ENCODE peak calls at places on chromosome 14, in seven cellular contexts. One of them, this sample, is unnamed.

GRCh38 chr14:69763761-69764510 is 3.0 kb upstream of the SRSF5 start:
- DNase-seq in adrenal gland: no peak
- DNase-seq in IMR-90: peak
- DNase-seq in GM12891: no peak
- DNase-seq in upper lobe of left lung: no peak
- DNase-seq in transverse colon: no peak
- DNase-seq in uterus: no peak
- DNase-seq in this sample: peak

GRCh38 chr14:91555531-91555930 is 45.4 kb upstream of the PPP4R3A start:
- DNase-seq in adrenal gland: no peak
- DNase-seq in IMR-90: no peak
- DNase-seq in GM12891: no peak
- DNase-seq in upper lobe of left lung: no peak
- DNase-seq in transverse colon: no peak
- DNase-seq in uterus: no peak
- DNase-seq in this sample: no peak

GRCh38 chr14:104863131-104863862 is 1.8 kb upstream of the CEP170B start:
- DNase-seq in adrenal gland: no peak
- DNase-seq in IMR-90: no peak
- DNase-seq in GM12891: no peak
- DNase-seq in upper lobe of left lung: peak
- DNase-seq in transverse colon: no peak
- DNase-seq in uterus: no peak
- DNase-seq in this sample: no peak

GRCh38 chr14:98270201-98270600 is 1001.8 kb downstream of the BCL11B start:
- DNase-seq in adrenal gland: no peak
- DNase-seq in IMR-90: no peak
- DNase-seq in GM12891: no peak
- DNase-seq in upper lobe of left lung: no peak
- DNase-seq in transverse colon: no peak
- DNase-seq in uterus: no peak
- DNase-seq in this sample: no peak

GRCh38 chr14:67500981-67501380 is 12.5 kb upstream of the TMEM229B start:
- DNase-seq in adrenal gland: no peak
- DNase-seq in IMR-90: no peak
- DNase-seq in GM12891: no peak
- DNase-seq in upper lobe of left lung: no peak
- DNase-seq in transverse colon: no peak
- DNase-seq in uterus: no peak
- DNase-seq in this sample: no peak

GRCh38 chr14:90354551-90355298 is 23.0 kb upstream of the NRDE2 start:
- DNase-seq in adrenal gland: no peak
- DNase-seq in IMR-90: no peak
- DNase-seq in GM12891: no peak
- DNase-seq in upper lobe of left lung: no peak
- DNase-seq in transverse colon: no peak
- DNase-seq in uterus: no peak
- DNase-seq in this sample: no peak

GRCh38 chr14:57268161-57269067 is at the start of the genes AP5M1 and EXOC5:
- DNase-seq in adrenal gland: peak
- DNase-seq in IMR-90: peak
- DNase-seq in GM12891: peak
- DNase-seq in upper lobe of left lung: peak
- DNase-seq in transverse colon: peak
- DNase-seq in uterus: peak
- DNase-seq in this sample: peak

GRCh38 chr14:38948576-38948975 is 154.5 kb downstream of the SEC23A start:
- DNase-seq in adrenal gland: no peak
- DNase-seq in IMR-90: no peak
- DNase-seq in GM12891: no peak
- DNase-seq in upper lobe of left lung: no peak
- DNase-seq in transverse colon: no peak
- DNase-seq in uterus: no peak
- DNase-seq in this sample: no peak

GRCh38 chr14:104318558-104319488 is 180.4 kb downstream of the KIF26A start:
- DNase-seq in adrenal gland: peak
- DNase-seq in IMR-90: no peak
- DNase-seq in GM12891: peak
- DNase-seq in upper lobe of left lung: peak
- DNase-seq in transverse colon: no peak
- DNase-seq in uterus: peak
- DNase-seq in this sample: no peak

GRCh38 chr14:99716091-99716849 is 32.2 kb downstream of the CYP46A1 start:
- DNase-seq in adrenal gland: no peak
- DNase-seq in IMR-90: no peak
- DNase-seq in GM12891: no peak
- DNase-seq in upper lobe of left lung: no peak
- DNase-seq in transverse colon: no peak
- DNase-seq in uterus: no peak
- DNase-seq in this sample: no peak

GRCh38 chr14:99338313-99338712 is 66.3 kb upstream of the BCL11B start:
- DNase-seq in adrenal gland: no peak
- DNase-seq in IMR-90: no peak
- DNase-seq in GM12891: no peak
- DNase-seq in upper lobe of left lung: no peak
- DNase-seq in transverse colon: no peak
- DNase-seq in uterus: no peak
- DNase-seq in this sample: no peak

GRCh38 chr14:77270361-77271112 is 469 bp downstream of the NGB start:
- DNase-seq in adrenal gland: no peak
- DNase-seq in IMR-90: no peak
- DNase-seq in GM12891: no peak
- DNase-seq in upper lobe of left lung: peak
- DNase-seq in transverse colon: no peak
- DNase-seq in uterus: no peak
- DNase-seq in this sample: no peak

GRCh38 chr14:61525293-61526011 is 169.9 kb upstream of the HIF1A start:
- DNase-seq in adrenal gland: peak
- DNase-seq in IMR-90: peak
- DNase-seq in GM12891: no peak
- DNase-seq in upper lobe of left lung: peak
- DNase-seq in transverse colon: peak
- DNase-seq in uterus: peak
- DNase-seq in this sample: no peak
- TF ChIP-seq POLR2A in adrenal gland: no peak
- TF ChIP-seq POLR2A in IMR-90: no peak
- TF ChIP-seq POLR2A in GM12891: no peak
- TF ChIP-seq POLR2A in upper lobe of left lung: peak
- TF ChIP-seq POLR2A in transverse colon: no peak
- TF ChIP-seq POLR2A in uterus: no peak
- TF ChIP-seq POLR2A in this sample: no peak

DNA sequence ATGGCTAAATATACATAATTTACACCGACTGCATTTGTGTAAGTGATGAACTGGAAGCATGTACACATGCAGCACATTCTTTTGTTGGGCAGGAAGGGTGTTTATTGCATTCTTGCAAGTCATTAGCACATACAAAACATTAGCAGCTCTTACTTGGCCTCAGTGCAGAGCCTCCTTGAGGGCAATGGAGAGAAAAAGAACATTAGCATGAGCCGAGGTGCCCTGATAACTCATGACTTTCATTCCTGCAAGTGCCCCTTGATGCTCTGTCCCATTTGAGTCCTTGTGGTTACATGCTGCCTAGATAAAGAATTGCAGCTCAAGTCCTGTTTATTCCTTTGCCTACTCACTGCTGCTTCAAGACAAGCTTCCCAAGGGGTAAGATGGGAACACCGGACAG is 61.9 kb downstream of the PAX9 start:
- DNase-seq in adrenal gland: no peak
- DNase-seq in IMR-90: no peak
- DNase-seq in GM12891: no peak
- DNase-seq in upper lobe of left lung: no peak
- DNase-seq in transverse colon: no peak
- DNase-seq in uterus: no peak
- DNase-seq in this sample: peak
- TF ChIP-seq POLR2A in adrenal gland: no peak
- TF ChIP-seq POLR2A in IMR-90: no peak
- TF ChIP-seq POLR2A in GM12891: no peak
- TF ChIP-seq POLR2A in upper lobe of left lung: no peak
- TF ChIP-seq POLR2A in transverse colon: no peak
- TF ChIP-seq POLR2A in uterus: no peak
- TF ChIP-seq POLR2A in this sample: no peak

GRCh38 chr14:49992901-49993335 is 100.0 kb downstream of the ARF6 start:
- DNase-seq in adrenal gland: peak
- DNase-seq in IMR-90: peak
- DNase-seq in GM12891: no peak
- DNase-seq in upper lobe of left lung: no peak
- DNase-seq in transverse colon: no peak
- DNase-seq in uterus: no peak
- DNase-seq in this sample: no peak
- TF ChIP-seq POLR2A in adrenal gland: no peak
- TF ChIP-seq POLR2A in IMR-90: no peak
- TF ChIP-seq POLR2A in GM12891: peak
- TF ChIP-seq POLR2A in upper lobe of left lung: no peak
- TF ChIP-seq POLR2A in transverse colon: no peak
- TF ChIP-seq POLR2A in uterus: no peak
- TF ChIP-seq POLR2A in this sample: no peak

GRCh38 chr14:75277796-75278421 is 719 bp upstream of the FOS start:
- DNase-seq in adrenal gland: no peak
- DNase-seq in IMR-90: peak
- DNase-seq in GM12891: peak
- DNase-seq in upper lobe of left lung: no peak
- DNase-seq in transverse colon: no peak
- DNase-seq in uterus: no peak
- DNase-seq in this sample: no peak

GRCh38 chr14:75278422-75279152 is at the start of gene FOS:
- DNase-seq in adrenal gland: peak
- DNase-seq in IMR-90: peak
- DNase-seq in GM12891: peak
- DNase-seq in upper lobe of left lung: peak
- DNase-seq in transverse colon: peak
- DNase-seq in uterus: peak
- DNase-seq in this sample: peak

GRCh38 chr14:75280448-75280830 is 1.8 kb downstream of the FOS start:
- DNase-seq in adrenal gland: no peak
- DNase-seq in IMR-90: peak
- DNase-seq in GM12891: no peak
- DNase-seq in upper lobe of left lung: no peak
- DNase-seq in transverse colon: no peak
- DNase-seq in uterus: no peak
- DNase-seq in this sample: no peak

GRCh38 chr14:75279739-75280447 is 1.3 kb downstream of the FOS start:
- DNase-seq in adrenal gland: peak
- DNase-seq in IMR-90: peak
- DNase-seq in GM12891: no peak
- DNase-seq in upper lobe of left lung: peak
- DNase-seq in transverse colon: peak
- DNase-seq in uterus: peak
- DNase-seq in this sample: peak

GRCh38 chr14:75279153-75279738 is 618 bp downstream of the FOS start:
- DNase-seq in adrenal gland: peak
- DNase-seq in IMR-90: peak
- DNase-seq in GM12891: peak
- DNase-seq in upper lobe of left lung: no peak
- DNase-seq in transverse colon: peak
- DNase-seq in uterus: peak
- DNase-seq in this sample: peak
- TF ChIP-seq POLR2A in adrenal gland: no peak
- TF ChIP-seq POLR2A in IMR-90: peak
- TF ChIP-seq POLR2A in GM12891: no peak
- TF ChIP-seq POLR2A in upper lobe of left lung: no peak
- TF ChIP-seq POLR2A in transverse colon: no peak
- TF ChIP-seq POLR2A in uterus: peak
- TF ChIP-seq POLR2A in this sample: peak

GRCh38 chr14:24366664-24367505 is 1.1 kb upstream of the NFATC4 start:
- DNase-seq in adrenal gland: peak
- DNase-seq in IMR-90: peak
- DNase-seq in GM12891: peak
- DNase-seq in upper lobe of left lung: peak
- DNase-seq in transverse colon: peak
- DNase-seq in uterus: peak
- DNase-seq in this sample: peak
- TF ChIP-seq POLR2A in adrenal gland: no peak
- TF ChIP-seq POLR2A in IMR-90: no peak
- TF ChIP-seq POLR2A in GM12891: no peak
- TF ChIP-seq POLR2A in upper lobe of left lung: peak
- TF ChIP-seq POLR2A in transverse colon: peak
- TF ChIP-seq POLR2A in uterus: peak
- TF ChIP-seq POLR2A in this sample: peak

GRCh38 chr14:21917699-21918436 is 244.2 kb upstream of the OR4E1 start:
- DNase-seq in adrenal gland: no peak
- DNase-seq in IMR-90: peak
- DNase-seq in GM12891: no peak
- DNase-seq in upper lobe of left lung: no peak
- DNase-seq in transverse colon: peak
- DNase-seq in uterus: peak
- DNase-seq in this sample: peak
- TF ChIP-seq POLR2A in adrenal gland: no peak
- TF ChIP-seq POLR2A in IMR-90: no peak
- TF ChIP-seq POLR2A in GM12891: no peak
- TF ChIP-seq POLR2A in upper lobe of left lung: no peak
- TF ChIP-seq POLR2A in transverse colon: no peak
- TF ChIP-seq POLR2A in uterus: no peak
- TF ChIP-seq POLR2A in this sample: no peak

This sample was measured in erythroblast.